ENCODE peak calls at places on chromosomes 16 and 17, in five cellular contexts. One of them, this sample, is unnamed.
A peak's percentile ranks its signal among the peaks of the same experiment; 100 is the strongest.

GRCh38 chr16:49464877-49465504 is 91.4 kb downstream of the C16orf78 start:
- DNase-seq in progenitor cell of endocrine pancreas: peak; percentile 31
- DNase-seq in HT1080: no peak
- DNase-seq in astrocyte of the spinal cord: no peak
- DNase-seq in cardiac fibroblast: no peak
- DNase-seq in this sample: no peak

GRCh38 chr16:83305092-83305491 is 502.7 kb upstream of the HSBP1 start:
- DNase-seq in HT1080: peak; percentile 94
- DNase-seq in cardiac fibroblast: peak; percentile 76
- DNase-seq in astrocyte of the spinal cord: peak; percentile 78
- DNase-seq in progenitor cell of endocrine pancreas: no peak
- DNase-seq in this sample: no peak

GRCh38 chr17:37791985-37792384 is 47.1 kb upstream of the HNF1B start:
- DNase-seq in progenitor cell of endocrine pancreas: no peak
- DNase-seq in astrocyte of the spinal cord: no peak
- DNase-seq in HT1080: no peak
- DNase-seq in cardiac fibroblast: no peak
- DNase-seq in this sample: no peak

GRCh38 chr17:35243459-35244204 is 760 bp downstream of the SLFN5 start:
- DNase-seq in cardiac fibroblast: peak; percentile 67
- DNase-seq in astrocyte of the spinal cord: peak; percentile 68
- DNase-seq in HT1080: peak; percentile 69
- DNase-seq in progenitor cell of endocrine pancreas: peak; percentile 11
- DNase-seq in this sample: no peak

GRCh38 chr16:31504159-31504558 is 4.0 kb downstream of the RUSF1 start:
- DNase-seq in HT1080: no peak
- DNase-seq in cardiac fibroblast: no peak
- DNase-seq in astrocyte of the spinal cord: no peak
- DNase-seq in progenitor cell of endocrine pancreas: no peak
- DNase-seq in this sample: no peak

GRCh38 chr17:6599364-6599763 is 41.1 kb downstream of the KIAA0753 start:
- DNase-seq in HT1080: no peak
- DNase-seq in cardiac fibroblast: no peak
- DNase-seq in progenitor cell of endocrine pancreas: no peak
- DNase-seq in astrocyte of the spinal cord: no peak
- DNase-seq in this sample: no peak

GRCh38 chr17:73436966-73437365 is 125.2 kb upstream of the CDC42EP4 start:
- DNase-seq in HT1080: peak; percentile 89
- DNase-seq in cardiac fibroblast: peak; percentile 13
- DNase-seq in progenitor cell of endocrine pancreas: no peak
- DNase-seq in astrocyte of the spinal cord: peak; percentile 51
- DNase-seq in this sample: no peak

GRCh38 chr17:35257080-35257701 is 14.3 kb downstream of the SLFN5 start:
- DNase-seq in astrocyte of the spinal cord: peak; percentile 62
- DNase-seq in cardiac fibroblast: peak; percentile 63
- DNase-seq in progenitor cell of endocrine pancreas: no peak
- DNase-seq in HT1080: peak; percentile 72
- DNase-seq in this sample: no peak

GRCh38 chr17:6509295-6509771 is 47.0 kb downstream of the PITPNM3 start:
- DNase-seq in cardiac fibroblast: no peak
- DNase-seq in progenitor cell of endocrine pancreas: no peak
- DNase-seq in HT1080: no peak
- DNase-seq in astrocyte of the spinal cord: no peak
- DNase-seq in this sample: no peak

GRCh38 chr17:50754521-50754920 is 12.8 kb downstream of the ANKRD40CL start:
- DNase-seq in HT1080: no peak
- DNase-seq in cardiac fibroblast: no peak
- DNase-seq in progenitor cell of endocrine pancreas: no peak
- DNase-seq in astrocyte of the spinal cord: no peak
- DNase-seq in this sample: no peak

GRCh38 chr16:1089439-1089821 is 6.6 kb downstream of the C1QTNF8 start:
- DNase-seq in cardiac fibroblast: no peak
- DNase-seq in astrocyte of the spinal cord: no peak
- DNase-seq in progenitor cell of endocrine pancreas: no peak
- DNase-seq in HT1080: no peak
- DNase-seq in this sample: no peak

GRCh38 chr17:34198519-34198918 is 56.6 kb upstream of the CCL2 start:
- DNase-seq in astrocyte of the spinal cord: no peak
- DNase-seq in HT1080: no peak
- DNase-seq in cardiac fibroblast: no peak
- DNase-seq in progenitor cell of endocrine pancreas: no peak
- DNase-seq in this sample: no peak

GRCh38 chr17:76650505-76650904 is 6.9 kb upstream of the ST6GALNAC1 start:
- DNase-seq in astrocyte of the spinal cord: no peak
- DNase-seq in cardiac fibroblast: no peak
- DNase-seq in HT1080: no peak
- DNase-seq in progenitor cell of endocrine pancreas: no peak
- DNase-seq in this sample: no peak

GRCh38 chr17:77037943-77038342 is 102.8 kb upstream of the SEC14L1 start:
- DNase-seq in cardiac fibroblast: no peak
- DNase-seq in HT1080: no peak
- DNase-seq in progenitor cell of endocrine pancreas: no peak
- DNase-seq in astrocyte of the spinal cord: no peak
- DNase-seq in this sample: no peak

GRCh38 chr17:77863814-77864161 is 94.7 kb upstream of the TNRC6C start:
- DNase-seq in progenitor cell of endocrine pancreas: no peak
- DNase-seq in HT1080: no peak
- DNase-seq in cardiac fibroblast: peak; percentile 37
- DNase-seq in astrocyte of the spinal cord: no peak
- DNase-seq in this sample: peak; percentile 55

GRCh38 chr17:59427425-59427921 is 96.0 kb downstream of the YPEL2 start:
- DNase-seq in progenitor cell of endocrine pancreas: no peak
- DNase-seq in astrocyte of the spinal cord: peak; percentile 35
- DNase-seq in cardiac fibroblast: peak; percentile 77
- DNase-seq in HT1080: peak; percentile 82
- DNase-seq in this sample: no peak

GRCh38 chr16:30068750-30069574 is 3.4 kb downstream of the ALDOA start:
- DNase-seq in cardiac fibroblast: peak; percentile 43
- DNase-seq in HT1080: no peak
- DNase-seq in astrocyte of the spinal cord: no peak
- DNase-seq in progenitor cell of endocrine pancreas: no peak
- DNase-seq in this sample: peak; percentile 65

GRCh38 chr17:969767-970387 is 9.7 kb downstream of the NXN start:
- DNase-seq in HT1080: no peak
- DNase-seq in cardiac fibroblast: no peak
- DNase-seq in progenitor cell of endocrine pancreas: no peak
- DNase-seq in astrocyte of the spinal cord: no peak
- DNase-seq in this sample: no peak